ENCODE peak calls at places on chromosome 15, in five cellular contexts. One of them, this sample, is unnamed.

GRCh38 chr15:99424978-99425665 is 140.7 kb upstream of the MEF2A start:
- DNase-seq in HepG2: peak; percentile 54
- DNase-seq in H1: no peak
- DNase-seq in HCT116: no peak
- DNase-seq in SK-N-SH: peak; percentile 64
- DNase-seq in this sample: no peak

GRCh38 chr15:100537326-100537725 is 8.6 kb upstream of the CERS3 start:
- DNase-seq in HepG2: no peak
- DNase-seq in H1: no peak
- DNase-seq in HCT116: no peak
- DNase-seq in SK-N-SH: no peak
- DNase-seq in this sample: no peak

GRCh38 chr15:79896131-79896633 is 632 bp downstream of the MTHFS start:
- DNase-seq in HepG2: peak; percentile 13
- DNase-seq in H1: no peak
- DNase-seq in HCT116: no peak
- DNase-seq in SK-N-SH: no peak
- DNase-seq in this sample: no peak

GRCh38 chr15:28128036-28128435 is 28.9 kb upstream of the OCA2 start:
- DNase-seq in HepG2: no peak
- DNase-seq in H1: no peak
- DNase-seq in HCT116: no peak
- DNase-seq in SK-N-SH: no peak
- DNase-seq in this sample: no peak

GRCh38 chr15:41869770-41870688 is 23.8 kb downstream of the SPTBN5 start:
- DNase-seq in HepG2: no peak
- DNase-seq in H1: no peak
- DNase-seq in HCT116: no peak
- DNase-seq in SK-N-SH: no peak
- DNase-seq in this sample: no peak

GRCh38 chr15:47185222-47185800 is 532.0 kb upstream of the SEMA6D start:
- DNase-seq in HepG2: no peak
- DNase-seq in H1: no peak
- DNase-seq in HCT116: no peak
- DNase-seq in SK-N-SH: no peak
- DNase-seq in this sample: no peak

GRCh38 chr15:84836859-84837258 is 19.7 kb downstream of the ALPK3 start:
- DNase-seq in HepG2: no peak
- DNase-seq in H1: no peak
- DNase-seq in HCT116: no peak
- DNase-seq in SK-N-SH: no peak
- DNase-seq in this sample: no peak

GRCh38 chr15:57947781-57948180 is 117.7 kb downstream of the ALDH1A2 start:
- DNase-seq in HepG2: no peak
- DNase-seq in H1: no peak
- DNase-seq in HCT116: no peak
- DNase-seq in SK-N-SH: peak; percentile 32
- DNase-seq in this sample: peak; percentile 27

GRCh38 chr15:67043939-67044771 is 21.2 kb upstream of the SMAD3 start:
- DNase-seq in HepG2: peak; percentile 84
- DNase-seq in H1: no peak
- DNase-seq in HCT116: no peak
- DNase-seq in SK-N-SH: no peak
- DNase-seq in this sample: peak; percentile 90

GRCh38 chr15:52060511-52060910 is 41.5 kb downstream of the MAPK6 start:
- DNase-seq in HepG2: no peak
- DNase-seq in H1: no peak
- DNase-seq in HCT116: no peak
- DNase-seq in SK-N-SH: no peak
- DNase-seq in this sample: no peak

GRCh38 chr15:80635953-80636352 is 59.2 kb upstream of the ABHD17C start:
- DNase-seq in HepG2: no peak
- DNase-seq in H1: no peak
- DNase-seq in HCT116: no peak
- DNase-seq in SK-N-SH: no peak
- DNase-seq in this sample: no peak

GRCh38 chr15:69973102-69973714 is 124.5 kb downstream of the TLE3 start:
- DNase-seq in HepG2: peak; percentile 23
- DNase-seq in H1: no peak
- DNase-seq in HCT116: no peak
- DNase-seq in SK-N-SH: no peak
- DNase-seq in this sample: no peak
- TF ChIP-seq YY1 in HepG2: no peak
- TF ChIP-seq YY1 in H1: no peak
- TF ChIP-seq YY1 in HCT116: no peak
- TF ChIP-seq YY1 in SK-N-SH: no peak
- TF ChIP-seq YY1 in this sample: no peak

GRCh38 chr15:61989698-61990097 is 70.5 kb downstream of the VPS13C start:
- DNase-seq in HepG2: no peak
- DNase-seq in H1: no peak
- DNase-seq in HCT116: no peak
- DNase-seq in SK-N-SH: no peak
- DNase-seq in this sample: no peak

GRCh38 chr15:61996056-61996635 is 64.1 kb downstream of the VPS13C start:
- DNase-seq in HepG2: no peak
- DNase-seq in H1: no peak
- DNase-seq in HCT116: no peak
- DNase-seq in SK-N-SH: no peak
- DNase-seq in this sample: no peak

GRCh38 chr15:61992518-61992917 is 67.7 kb downstream of the VPS13C start:
- DNase-seq in HepG2: no peak
- DNase-seq in H1: no peak
- DNase-seq in HCT116: no peak
- DNase-seq in SK-N-SH: no peak
- DNase-seq in this sample: no peak

GRCh38 chr15:61997786-61998185 is 62.5 kb downstream of the VPS13C start:
- DNase-seq in HepG2: no peak
- DNase-seq in H1: no peak
- DNase-seq in HCT116: no peak
- DNase-seq in SK-N-SH: no peak
- DNase-seq in this sample: no peak

GRCh38 chr15:61994216-61994615 is 66.0 kb downstream of the VPS13C start:
- DNase-seq in HepG2: no peak
- DNase-seq in H1: no peak
- DNase-seq in HCT116: no peak
- DNase-seq in SK-N-SH: no peak
- DNase-seq in this sample: no peak
- TF ChIP-seq YY1 in HepG2: no peak
- TF ChIP-seq YY1 in H1: no peak
- TF ChIP-seq YY1 in HCT116: no peak
- TF ChIP-seq YY1 in SK-N-SH: no peak
- TF ChIP-seq YY1 in this sample: no peak

DNA sequence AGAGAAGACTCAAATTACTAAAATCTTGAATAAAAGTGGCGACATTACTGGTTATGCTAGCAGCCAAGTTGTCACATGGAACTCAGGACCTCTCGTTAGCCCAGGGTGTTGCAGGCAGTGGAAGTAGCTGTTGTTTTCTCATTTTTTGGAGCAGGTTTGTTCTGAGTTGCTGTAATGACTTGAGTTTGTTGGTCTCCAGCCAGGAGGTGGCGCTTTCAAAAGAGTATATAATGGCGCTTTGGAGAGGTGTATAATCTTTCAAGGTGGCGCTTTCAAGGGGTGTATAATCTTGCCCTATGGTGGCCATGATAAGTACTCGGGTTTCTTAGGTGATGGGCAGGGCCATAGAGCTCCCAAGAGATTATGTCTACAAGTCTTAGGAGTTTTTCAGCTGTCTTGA is 632.7 kb downstream of the NTRK3 start:
- DNase-seq in HepG2: no peak
- DNase-seq in H1: no peak
- DNase-seq in HCT116: no peak
- DNase-seq in SK-N-SH: no peak
- DNase-seq in this sample: peak; percentile 13
- TF ChIP-seq YY1 in HepG2: no peak
- TF ChIP-seq YY1 in H1: peak; percentile 70
- TF ChIP-seq YY1 in HCT116: no peak
- TF ChIP-seq YY1 in SK-N-SH: no peak
- TF ChIP-seq YY1 in this sample: no peak

GRCh38 chr15:35746121-35746520 is 200.2 kb upstream of the DPH6 start:
- DNase-seq in HepG2: no peak
- DNase-seq in H1: no peak
- DNase-seq in HCT116: no peak
- DNase-seq in SK-N-SH: no peak
- DNase-seq in this sample: no peak
- TF ChIP-seq YY1 in HepG2: no peak
- TF ChIP-seq YY1 in H1: no peak
- TF ChIP-seq YY1 in HCT116: no peak
- TF ChIP-seq YY1 in SK-N-SH: no peak
- TF ChIP-seq YY1 in this sample: no peak

GRCh38 chr15:33086500-33087141 is 107.9 kb downstream of the FMN1 start:
- DNase-seq in HepG2: peak; percentile 19
- DNase-seq in H1: no peak
- DNase-seq in HCT116: peak; percentile 42
- DNase-seq in SK-N-SH: peak; percentile 30
- DNase-seq in this sample: no peak

GRCh38 chr15:33089165-33089877 is 105.2 kb downstream of the FMN1 start:
- DNase-seq in HepG2: no peak
- DNase-seq in H1: no peak
- DNase-seq in HCT116: no peak
- DNase-seq in SK-N-SH: no peak
- DNase-seq in this sample: no peak

GRCh38 chr15:33093234-33093633 is 101.3 kb downstream of the FMN1 start:
- DNase-seq in HepG2: no peak
- DNase-seq in H1: no peak
- DNase-seq in HCT116: no peak
- DNase-seq in SK-N-SH: no peak
- DNase-seq in this sample: no peak

GRCh38 chr15:33091983-33092688 is 102.4 kb downstream of the FMN1 start:
- DNase-seq in HepG2: no peak
- DNase-seq in H1: no peak
- DNase-seq in HCT116: no peak
- DNase-seq in SK-N-SH: no peak
- DNase-seq in this sample: no peak

GRCh38 chr15:33089878-33090757 is 104.4 kb downstream of the FMN1 start:
- DNase-seq in HepG2: no peak
- DNase-seq in H1: no peak
- DNase-seq in HCT116: no peak
- DNase-seq in SK-N-SH: no peak
- DNase-seq in this sample: no peak
- TF ChIP-seq YY1 in HepG2: no peak
- TF ChIP-seq YY1 in H1: no peak
- TF ChIP-seq YY1 in HCT116: no peak
- TF ChIP-seq YY1 in SK-N-SH: no peak
- TF ChIP-seq YY1 in this sample: no peak

GRCh38 chr15:90097475-90097874 is 4.8 kb downstream of the IDH2 start:
- DNase-seq in HepG2: no peak
- DNase-seq in H1: no peak
- DNase-seq in HCT116: no peak
- DNase-seq in SK-N-SH: no peak
- DNase-seq in this sample: no peak
- TF ChIP-seq YY1 in HepG2: no peak
- TF ChIP-seq YY1 in H1: no peak
- TF ChIP-seq YY1 in HCT116: no peak
- TF ChIP-seq YY1 in SK-N-SH: no peak
- TF ChIP-seq YY1 in this sample: no peak

DNA sequence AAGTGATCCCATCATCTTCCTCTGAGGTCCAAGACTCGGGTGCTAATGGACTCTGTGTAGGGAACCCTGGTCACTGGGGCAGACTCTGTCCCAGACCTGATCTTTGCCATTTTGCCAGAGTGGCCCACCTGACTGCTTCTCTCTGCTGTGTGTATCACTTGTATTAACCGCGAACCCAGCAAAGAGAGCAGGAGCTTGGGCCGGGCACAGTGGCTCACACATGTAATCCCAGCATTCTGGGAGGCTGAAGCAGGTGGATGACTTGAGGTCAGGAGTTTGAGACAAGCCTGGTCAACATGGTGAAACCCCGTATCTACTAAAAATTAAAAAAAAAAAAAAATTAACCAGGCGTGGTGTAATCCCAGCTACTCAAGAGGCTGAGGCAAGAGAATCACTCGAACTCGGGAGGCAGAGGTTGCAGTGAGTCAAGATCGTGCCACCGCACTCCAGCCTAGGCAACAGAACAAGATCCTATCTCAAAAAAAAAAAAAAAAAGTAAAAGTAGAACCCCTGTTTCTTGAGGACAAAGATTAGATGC is 32.9 kb upstream of the CYP11A1 start:
- DNase-seq in HepG2: no peak
- DNase-seq in H1: no peak
- DNase-seq in HCT116: no peak
- DNase-seq in SK-N-SH: no peak
- DNase-seq in this sample: no peak
- TF ChIP-seq YY1 in HepG2: no peak
- TF ChIP-seq YY1 in H1: no peak
- TF ChIP-seq YY1 in HCT116: no peak
- TF ChIP-seq YY1 in SK-N-SH: no peak
- TF ChIP-seq YY1 in this sample: no peak

This sample was measured in NT2/D1.